ENCODE peak calls at places on chromosomes 1 and 21, in ten cellular contexts. G, Q, A, D, B, N, J, M, O and W are unnamed samples.

GRCh38 chr1:6008696-6009095 is 16.5 kb upstream of the NPHP4 start:
- DNase-seq in A (no peak), M (no peak), Q (no peak), D (no peak), B (no peak), N (no peak), O (no peak), J (peak), G (no peak), W (no peak)

GRCh38 chr1:77539510-77540142 is 142.8 kb downstream of the ZZZ3 start:
- DNase-seq in G (peak), A (no peak), B (peak), N (no peak), D (no peak), J (no peak), Q (peak), M (peak), O (peak), W (no peak)

GRCh38 chr1:242784807-242785206 is 260.3 kb upstream of the PLD5 start:
- DNase-seq in Q (no peak), D (no peak), J (no peak), A (no peak), N (no peak), B (no peak), G (no peak), O (no peak), M (no peak), W (no peak)

GRCh38 chr1:960371-961131 is at the start of gene KLHL17:
- DNase-seq in M (peak), Q (no peak), N (peak), D (peak), G (peak), A (peak), O (peak), J (peak), B (no peak), W (no peak)

GRCh38 chr1:55317673-55318072 is 102.5 kb upstream of the USP24 start:
- DNase-seq in D (no peak), O (no peak), A (no peak), M (no peak), Q (no peak), J (no peak), B (no peak), N (no peak), G (no peak), W (no peak)

GRCh38 chr1:9324246-9325096 is 31.8 kb downstream of the SPSB1 start:
- DNase-seq in B (no peak), Q (no peak), A (no peak), D (no peak), J (no peak), G (no peak), O (no peak), N (no peak), M (no peak), W (no peak)

GRCh38 chr21:44423312-44423821 is 31.9 kb upstream of the LRRC3 start:
- DNase-seq in D (no peak), M (no peak), J (peak), A (no peak), O (peak), G (no peak), Q (no peak), N (no peak), B (no peak), W (no peak)

GRCh38 chr21:45589686-45590245 is 47.5 kb upstream of the SLC19A1 start:
- DNase-seq in O (no peak), J (no peak), G (no peak), A (no peak), N (peak), B (no peak), Q (no peak), D (no peak), M (no peak), W (no peak)

GRCh38 chr1:117569956-117570355 is 35.9 kb upstream of the TENT5C start:
- DNase-seq in J (no peak), M (no peak), G (no peak), A (no peak), O (no peak), Q (no peak), N (no peak), B (no peak), D (no peak), W (no peak)

GRCh38 chr1:3505161-3505560 is 50.7 kb downstream of the ARHGEF16 start:
- DNase-seq in G (no peak), O (no peak), N (no peak), Q (no peak), D (no peak), B (no peak), J (no peak), M (no peak), A (no peak), W (no peak)

GRCh38 chr1:93114403-93114802 is 35.3 kb downstream of the MTF2 start:
- DNase-seq in Q (no peak), N (no peak), J (no peak), B (peak), A (no peak), O (no peak), G (peak), M (no peak), D (no peak), W (no peak)

GRCh38 chr1:228037401-228038386 is 30.9 kb downstream of the WNT3A start:
- DNase-seq in A (no peak), M (peak), B (no peak), J (peak), D (no peak), G (peak), O (no peak), Q (no peak), N (peak), W (no peak)

GRCh38 chr1:233357595-233358446 is 30.3 kb downstream of the MAP3K21 start:
- DNase-seq in G (no peak), N (no peak), D (no peak), O (no peak), B (no peak), J (no peak), A (no peak), Q (no peak), M (no peak), W (no peak)

GRCh38 chr1:158020877-158021630 is 27.6 kb downstream of the KIRREL1 start:
- DNase-seq in D (no peak), O (no peak), G (no peak), Q (no peak), A (no peak), J (no peak), M (no peak), B (no peak), N (no peak), W (no peak)

GRCh38 chr1:184994301-184994700 is 20.0 kb upstream of the NIBAN1 start:
- DNase-seq in M (no peak), J (no peak), G (no peak), D (no peak), Q (no peak), B (no peak), A (no peak), O (no peak), N (no peak), W (no peak)

GRCh38 chr1:231998791-231999190 is 372.2 kb downstream of the DISC1 start:
- DNase-seq in J (no peak), N (no peak), B (no peak), Q (no peak), D (no peak), G (no peak), O (no peak), M (no peak), A (no peak), W (no peak)

GRCh38 chr1:56266355-56266754 is 313.0 kb downstream of the PLPP3 start:
- DNase-seq in M (no peak), J (no peak), D (no peak), B (no peak), O (no peak), Q (no peak), A (no peak), N (no peak), G (no peak), W (no peak)

GRCh38 chr1:212655668-212656440 is 43.8 kb downstream of the BATF3 start:
- DNase-seq in Q (no peak), N (no peak), O (no peak), M (no peak), D (no peak), G (peak), B (no peak), A (no peak), J (no peak), W (peak)

GRCh38 chr21:32315511-32316362 is 17.1 kb downstream of the MRAP start:
- DNase-seq in D (no peak), G (no peak), O (no peak), N (no peak), B (no peak), J (no peak), M (no peak), A (no peak), Q (no peak), W (no peak)

GRCh38 chr1:7871136-7871535 is 18.3 kb upstream of the UTS2 start:
- DNase-seq in N (no peak), M (no peak), J (no peak), D (no peak), A (no peak), B (no peak), G (no peak), O (no peak), Q (no peak), W (no peak)

GRCh38 chr1:53860967-53861411 is 22.9 kb upstream of the NDC1 start:
- DNase-seq in N (peak), A (no peak), O (peak), M (peak), J (no peak), B (peak), G (peak), D (peak), Q (peak), W (no peak)

GRCh38 chr1:228164561-228165371 is 838 bp upstream of the IBA57 start:
- DNase-seq in J (peak), O (peak), M (no peak), G (no peak), D (no peak), N (no peak), A (no peak), Q (no peak), B (no peak), W (peak)

GRCh38 chr1:202682477-202682876 is 27.8 kb downstream of the SYT2 start:
- DNase-seq in M (no peak), D (no peak), O (no peak), N (no peak), B (no peak), Q (no peak), A (no peak), J (peak), G (no peak), W (no peak)

GRCh38 chr1:69244211-69244610 is 323.5 kb upstream of the LRRC7 start:
- DNase-seq in N (no peak), J (no peak), D (no peak), B (no peak), M (peak), A (no peak), O (no peak), G (no peak), Q (no peak), W (no peak)

GRCh38 chr1:27773732-27774445 is 870 bp downstream of the STX12 start:
- DNase-seq in O (peak), A (no peak), B (no peak), D (no peak), G (peak), M (no peak), J (no peak), Q (no peak), N (no peak), W (no peak)

GRCh38 chr1:87236585-87236984 is 92.1 kb upstream of the LMO4 start:
- DNase-seq in O (no peak), M (no peak), B (no peak), G (peak), A (no peak), D (no peak), J (no peak), Q (no peak), N (no peak), W (no peak)

GRCh38 chr1:147781056-147781471 is 20.7 kb upstream of the GJA5 start:
- DNase-seq in A (no peak), G (peak), M (no peak), O (no peak), N (no peak), D (no peak), Q (no peak), B (no peak), J (no peak), W (no peak)

GRCh38 chr1:26161408-26162219 is 2.7 kb downstream of the FAM110D start:
- DNase-seq in J (peak), G (peak), Q (no peak), A (peak), D (no peak), M (peak), N (peak), B (no peak), O (peak), W (no peak)

GRCh38 chr1:26159113-26160039 is 497 bp downstream of the FAM110D start:
- DNase-seq in D (no peak), Q (no peak), O (peak), J (peak), G (no peak), A (peak), M (no peak), N (no peak), B (no peak), W (peak)

GRCh38 chr1:26162220-26162703 is 3.4 kb downstream of the FAM110D start:
- DNase-seq in O (no peak), G (no peak), M (no peak), A (no peak), Q (no peak), N (no peak), B (no peak), J (no peak), D (no peak), W (no peak)

GRCh38 chr1:26158271-26159112 is at the start of gene FAM110D:
- DNase-seq in O (no peak), Q (no peak), J (peak), B (no peak), D (no peak), A (no peak), M (no peak), G (no peak), N (no peak), W (peak)

GRCh38 chr1:26160527-26161407 is 1.9 kb downstream of the FAM110D start:
- DNase-seq in N (no peak), J (peak), B (no peak), G (no peak), M (no peak), A (peak), D (no peak), Q (no peak), O (no peak), W (no peak)
- H3K4me3 ChIP-seq in N (peak), J (peak), B (peak), G (peak), M (no peak), A (peak), D (no peak), Q (no peak), O (peak), W (peak)

GRCh38 chr1:17958704-17959103 is 148.9 kb upstream of the IGSF21 start:
- DNase-seq in J (no peak), Q (no peak), N (no peak), A (no peak), O (no peak), M (no peak), G (no peak), D (no peak), B (no peak), W (no peak)
- H3K4me3 ChIP-seq in J (no peak), Q (no peak), N (no peak), A (no peak), O (no peak), M (no peak), G (no peak), D (no peak), B (no peak), W (no peak)

DNA sequence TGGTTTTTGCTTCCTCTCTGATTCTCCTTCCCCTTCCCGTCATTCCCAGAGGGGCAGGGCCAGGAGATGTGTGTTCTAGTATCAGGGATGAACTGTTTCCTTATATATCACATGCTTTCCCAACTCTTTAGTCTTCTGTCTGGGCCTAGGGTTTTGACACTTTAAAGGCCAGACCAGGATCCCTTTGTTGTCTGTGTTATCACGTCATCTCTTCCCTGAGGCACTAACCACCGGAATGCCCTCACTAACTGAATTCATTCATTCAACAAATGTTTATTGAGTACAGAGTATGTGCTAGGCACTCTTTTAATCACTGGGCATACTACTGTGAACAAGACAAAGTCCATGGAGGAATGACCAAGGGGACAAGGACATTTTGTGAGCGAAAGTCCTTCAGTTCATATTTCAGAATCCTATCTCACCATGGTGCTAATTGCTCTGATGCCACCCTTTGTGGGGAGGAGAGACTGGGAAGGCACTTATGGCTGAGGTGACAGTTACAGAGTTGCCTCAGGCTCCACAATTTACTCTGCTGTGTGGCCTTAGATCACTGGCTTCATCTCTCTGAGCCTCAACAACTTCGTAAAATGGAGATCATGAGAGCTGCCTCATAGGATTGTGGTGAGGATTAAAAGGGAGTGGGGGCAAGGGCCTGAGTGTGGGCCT is 12.0 kb upstream of the ZNF362 start:
- DNase-seq in Q (no peak), A (no peak), N (no peak), O (no peak), G (no peak), B (no peak), M (no peak), J (no peak), D (no peak), W (no peak)
- H3K4me3 ChIP-seq in Q (no peak), A (no peak), N (no peak), O (no peak), G (no peak), B (no peak), M (no peak), J (no peak), D (no peak), W (no peak)

GRCh38 chr1:220092694-220093093 is 1.2 kb upstream of the IARS2 start:
- DNase-seq in M (no peak), O (no peak), A (no peak), B (no peak), G (no peak), N (no peak), D (no peak), Q (no peak), J (no peak), W (no peak)

GRCh38 chr1:220094016-220094911 is at the start of gene IARS2:
- DNase-seq in O (peak), B (peak), Q (peak), M (peak), N (peak), D (peak), G (peak), J (peak), A (peak), W (peak)

GRCh38 chr1:220089650-220090556 is at the start of gene BPNT1:
- DNase-seq in M (peak), D (peak), B (peak), J (peak), G (peak), Q (peak), A (peak), O (peak), N (peak), W (peak)

DNA sequence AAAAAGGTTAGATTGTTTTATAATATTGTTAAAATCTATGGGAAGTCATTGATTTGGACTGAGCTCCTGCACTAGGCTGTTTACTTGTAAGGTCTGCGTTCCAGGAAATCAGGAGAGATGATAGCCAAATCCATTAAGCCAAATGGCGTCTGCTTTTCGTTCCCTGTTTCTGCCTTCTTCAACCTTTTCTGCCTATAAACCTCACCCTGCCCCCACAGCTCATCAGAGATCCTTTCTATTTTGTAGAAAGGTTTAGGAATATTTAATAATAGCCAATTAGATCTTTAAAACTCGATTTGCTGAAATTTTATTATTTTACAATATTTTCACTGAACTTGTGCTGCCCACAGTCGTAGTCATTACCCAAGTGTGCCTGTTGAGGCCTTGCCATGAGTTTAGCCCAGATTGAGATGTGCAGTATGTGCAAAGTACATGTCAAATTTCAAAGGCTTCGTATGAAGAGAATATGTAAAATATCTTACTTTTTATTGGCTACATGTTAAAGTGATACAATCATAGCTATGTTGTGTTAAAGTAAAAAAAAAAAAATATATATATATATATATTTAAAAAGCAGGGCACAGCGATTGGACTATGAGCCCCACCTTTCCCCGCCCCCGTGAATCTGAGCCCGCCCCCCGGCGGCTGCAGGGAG is 444 bp upstream of the IARS2 start:
- DNase-seq in B (no peak), Q (no peak), D (no peak), G (no peak), N (no peak), A (no peak), M (no peak), O (no peak), J (no peak), W (no peak)
- H3K4me3 ChIP-seq in B (no peak), Q (no peak), D (no peak), G (no peak), N (peak), A (peak), M (peak), O (peak), J (peak), W (peak)